ENCODE peak calls at places on chromosomes 13 and 19, in seven cellular contexts. One of them, this sample, is unnamed.

GRCh38 chr13:51800456-51800855 is 3.5 kb downstream of the DHRS12 start:
- DNase-seq in C1 segment of cervical spinal cord: no peak
- DNase-seq in NCI-H1417: no peak
- DNase-seq in HS-5: no peak
- DNase-seq in EH: no peak
- DNase-seq in aorta: no peak
- DNase-seq in heart right ventricle: no peak
- DNase-seq in this sample: no peak

GRCh38 chr13:30715837-30716236 is 19.5 kb upstream of the ALOX5AP start:
- DNase-seq in C1 segment of cervical spinal cord: no peak
- DNase-seq in NCI-H1417: no peak
- DNase-seq in HS-5: no peak
- DNase-seq in EH: no peak
- DNase-seq in aorta: no peak
- DNase-seq in heart right ventricle: peak; percentile 57
- DNase-seq in this sample: no peak

GRCh38 chr13:31945202-31945978 is 86.2 kb upstream of the FRY start:
- DNase-seq in C1 segment of cervical spinal cord: no peak
- DNase-seq in NCI-H1417: peak; percentile 37
- DNase-seq in HS-5: peak; percentile 38
- DNase-seq in EH: peak; percentile 87
- DNase-seq in aorta: peak; percentile 90
- DNase-seq in heart right ventricle: peak; percentile 61
- DNase-seq in this sample: peak; percentile 55

GRCh38 chr19:8612807-8613171 is 2.3 kb upstream of the ADAMTS10 start:
- DNase-seq in C1 segment of cervical spinal cord: no peak
- DNase-seq in NCI-H1417: no peak
- DNase-seq in HS-5: no peak
- DNase-seq in EH: no peak
- DNase-seq in aorta: no peak
- DNase-seq in heart right ventricle: no peak
- DNase-seq in this sample: no peak

GRCh38 chr13:69571606-69572323 is 535.9 kb upstream of the ATXN8OS start:
- DNase-seq in C1 segment of cervical spinal cord: no peak
- DNase-seq in NCI-H1417: no peak
- DNase-seq in HS-5: no peak
- DNase-seq in EH: no peak
- DNase-seq in aorta: no peak
- DNase-seq in heart right ventricle: no peak
- DNase-seq in this sample: no peak

GRCh38 chr13:97276862-97277269 is 54.7 kb downstream of the MBNL2 start:
- DNase-seq in C1 segment of cervical spinal cord: no peak
- DNase-seq in NCI-H1417: no peak
- DNase-seq in HS-5: no peak
- DNase-seq in EH: peak; percentile 65
- DNase-seq in aorta: no peak
- DNase-seq in heart right ventricle: no peak
- DNase-seq in this sample: peak; percentile 58

GRCh38 chr19:2049741-2050348 is 1.2 kb downstream of the MKNK2 start:
- DNase-seq in C1 segment of cervical spinal cord: peak; percentile 83
- DNase-seq in NCI-H1417: peak; percentile 60
- DNase-seq in HS-5: no peak
- DNase-seq in EH: peak; percentile 66
- DNase-seq in aorta: peak; percentile 82
- DNase-seq in heart right ventricle: peak; percentile 76
- DNase-seq in this sample: peak; percentile 69

GRCh38 chr13:66943530-66943929 is 286.6 kb downstream of the PCDH9 start:
- DNase-seq in C1 segment of cervical spinal cord: no peak
- DNase-seq in NCI-H1417: no peak
- DNase-seq in HS-5: no peak
- DNase-seq in EH: no peak
- DNase-seq in aorta: no peak
- DNase-seq in heart right ventricle: no peak
- DNase-seq in this sample: no peak

GRCh38 chr13:62643799-62644484 is 1228.3 kb upstream of the PCDH20 start:
- DNase-seq in C1 segment of cervical spinal cord: no peak
- DNase-seq in NCI-H1417: no peak
- DNase-seq in HS-5: no peak
- DNase-seq in EH: no peak
- DNase-seq in aorta: no peak
- DNase-seq in heart right ventricle: no peak
- DNase-seq in this sample: no peak

GRCh38 chr19:48625891-48626327 is 6.6 kb downstream of the SPHK2 start:
- DNase-seq in C1 segment of cervical spinal cord: no peak
- DNase-seq in NCI-H1417: no peak
- DNase-seq in HS-5: no peak
- DNase-seq in EH: no peak
- DNase-seq in aorta: no peak
- DNase-seq in heart right ventricle: no peak
- DNase-seq in this sample: no peak

GRCh38 chr19:39038098-39038497 is 5.7 kb upstream of the FBXO27 start:
- DNase-seq in C1 segment of cervical spinal cord: no peak
- DNase-seq in NCI-H1417: no peak
- DNase-seq in HS-5: no peak
- DNase-seq in EH: peak; percentile 61
- DNase-seq in aorta: no peak
- DNase-seq in heart right ventricle: no peak
- DNase-seq in this sample: peak; percentile 63

GRCh38 chr19:58311345-58311744 is 6.2 kb downstream of the ERVK3-1 start:
- DNase-seq in C1 segment of cervical spinal cord: no peak
- DNase-seq in NCI-H1417: no peak
- DNase-seq in HS-5: no peak
- DNase-seq in EH: no peak
- DNase-seq in aorta: no peak
- DNase-seq in heart right ventricle: no peak
- DNase-seq in this sample: no peak

GRCh38 chr19:34066007-34066656 is 106.2 kb upstream of the LSM14A start:
- DNase-seq in C1 segment of cervical spinal cord: no peak
- DNase-seq in NCI-H1417: no peak
- DNase-seq in HS-5: no peak
- DNase-seq in EH: no peak
- DNase-seq in aorta: no peak
- DNase-seq in heart right ventricle: no peak
- DNase-seq in this sample: no peak

GRCh38 chr19:18399008-18399407 is 1.6 kb upstream of the LRRC25 start:
- DNase-seq in C1 segment of cervical spinal cord: no peak
- DNase-seq in NCI-H1417: no peak
- DNase-seq in HS-5: no peak
- DNase-seq in EH: peak; percentile 84
- DNase-seq in aorta: peak; percentile 81
- DNase-seq in heart right ventricle: no peak
- DNase-seq in this sample: peak; percentile 80

GRCh38 chr19:24140099-24140498 is 53.1 kb downstream of the ZNF254 start:
- DNase-seq in C1 segment of cervical spinal cord: no peak
- DNase-seq in NCI-H1417: no peak
- DNase-seq in HS-5: peak; percentile 36
- DNase-seq in EH: peak; percentile 37
- DNase-seq in aorta: no peak
- DNase-seq in heart right ventricle: no peak
- DNase-seq in this sample: peak; percentile 78

GRCh38 chr19:19406878-19407639 is 1.6 kb downstream of the GATAD2A start:
- DNase-seq in C1 segment of cervical spinal cord: peak; percentile 2
- DNase-seq in NCI-H1417: no peak
- DNase-seq in HS-5: no peak
- DNase-seq in EH: peak; percentile 74
- DNase-seq in aorta: no peak
- DNase-seq in heart right ventricle: no peak
- DNase-seq in this sample: peak; percentile 61

GRCh38 chr13:94382520-94382919 is 97.0 kb downstream of the DCT start:
- DNase-seq in C1 segment of cervical spinal cord: no peak
- DNase-seq in NCI-H1417: peak; percentile 36
- DNase-seq in HS-5: no peak
- DNase-seq in EH: no peak
- DNase-seq in aorta: no peak
- DNase-seq in heart right ventricle: no peak
- DNase-seq in this sample: no peak

GRCh38 chr13:112522578-112522977 is 65.4 kb downstream of the TUBGCP3 start:
- DNase-seq in C1 segment of cervical spinal cord: no peak
- DNase-seq in NCI-H1417: no peak
- DNase-seq in HS-5: no peak
- DNase-seq in EH: peak; percentile 38
- DNase-seq in aorta: no peak
- DNase-seq in heart right ventricle: no peak
- DNase-seq in this sample: peak; percentile 57

GRCh38 chr13:76720416-76720815 is 165.8 kb downstream of the KCTD12 start:
- DNase-seq in C1 segment of cervical spinal cord: no peak
- DNase-seq in NCI-H1417: no peak
- DNase-seq in HS-5: no peak
- DNase-seq in EH: no peak
- DNase-seq in aorta: no peak
- DNase-seq in heart right ventricle: no peak
- DNase-seq in this sample: no peak

GRCh38 chr13:20350380-20350763 is 118.3 kb upstream of the GJB6 start:
- DNase-seq in C1 segment of cervical spinal cord: no peak
- DNase-seq in NCI-H1417: no peak
- DNase-seq in HS-5: no peak
- DNase-seq in EH: no peak
- DNase-seq in aorta: no peak
- DNase-seq in heart right ventricle: no peak
- DNase-seq in this sample: no peak

GRCh38 chr19:10961073-10961762 is 388 bp downstream of the SMARCA4 start:
- DNase-seq in C1 segment of cervical spinal cord: peak; percentile 19
- DNase-seq in NCI-H1417: no peak
- DNase-seq in HS-5: no peak
- DNase-seq in EH: peak; percentile 45
- DNase-seq in aorta: peak; percentile 60
- DNase-seq in heart right ventricle: no peak
- DNase-seq in this sample: peak; percentile 55

GRCh38 chr13:98570929-98571372 is 6.0 kb downstream of the STK24 start:
- DNase-seq in C1 segment of cervical spinal cord: no peak
- DNase-seq in NCI-H1417: no peak
- DNase-seq in HS-5: no peak
- DNase-seq in EH: peak; percentile 80
- DNase-seq in aorta: no peak
- DNase-seq in heart right ventricle: no peak
- DNase-seq in this sample: peak; percentile 61

GRCh38 chr19:10612515-10613119 is 12.7 kb upstream of the SLC44A2 start:
- DNase-seq in C1 segment of cervical spinal cord: peak; percentile 44
- DNase-seq in NCI-H1417: no peak
- DNase-seq in HS-5: no peak
- DNase-seq in EH: no peak
- DNase-seq in aorta: peak; percentile 90
- DNase-seq in heart right ventricle: peak; percentile 86
- DNase-seq in this sample: no peak

GRCh38 chr19:16930753-16931152 is 42.0 kb downstream of the F2RL3 start:
- DNase-seq in C1 segment of cervical spinal cord: no peak
- DNase-seq in NCI-H1417: no peak
- DNase-seq in HS-5: no peak
- DNase-seq in EH: no peak
- DNase-seq in aorta: no peak
- DNase-seq in heart right ventricle: no peak
- DNase-seq in this sample: no peak

GRCh38 chr13:32624441-32624840 is 38.2 kb downstream of the PDS5B start:
- DNase-seq in C1 segment of cervical spinal cord: no peak
- DNase-seq in NCI-H1417: no peak
- DNase-seq in HS-5: no peak
- DNase-seq in EH: peak; percentile 50
- DNase-seq in aorta: no peak
- DNase-seq in heart right ventricle: no peak
- DNase-seq in this sample: no peak

GRCh38 chr19:48915757-48916156 is 15.6 kb downstream of the NUCB1 start:
- DNase-seq in C1 segment of cervical spinal cord: no peak
- DNase-seq in NCI-H1417: no peak
- DNase-seq in HS-5: no peak
- DNase-seq in EH: no peak
- DNase-seq in aorta: no peak
- DNase-seq in heart right ventricle: no peak
- DNase-seq in this sample: no peak

GRCh38 chr13:34208326-34208725 is 390.4 kb downstream of the RFC3 start:
- DNase-seq in C1 segment of cervical spinal cord: no peak
- DNase-seq in NCI-H1417: no peak
- DNase-seq in HS-5: no peak
- DNase-seq in EH: peak; percentile 80
- DNase-seq in aorta: no peak
- DNase-seq in heart right ventricle: no peak
- DNase-seq in this sample: no peak

GRCh38 chr19:3457531-3458228 is 22.6 kb downstream of the SMIM24 start:
- DNase-seq in C1 segment of cervical spinal cord: no peak
- DNase-seq in NCI-H1417: no peak
- DNase-seq in HS-5: no peak
- DNase-seq in EH: peak; percentile 25
- DNase-seq in aorta: peak; percentile 70
- DNase-seq in heart right ventricle: no peak
- DNase-seq in this sample: no peak

GRCh38 chr19:47434088-47434487 is 14.8 kb upstream of the MEIS3 start:
- DNase-seq in C1 segment of cervical spinal cord: no peak
- DNase-seq in NCI-H1417: no peak
- DNase-seq in HS-5: no peak
- DNase-seq in EH: no peak
- DNase-seq in aorta: no peak
- DNase-seq in heart right ventricle: no peak
- DNase-seq in this sample: no peak

GRCh38 chr19:4061178-4061682 is 5.5 kb downstream of the ZBTB7A start:
- DNase-seq in C1 segment of cervical spinal cord: no peak
- DNase-seq in NCI-H1417: no peak
- DNase-seq in HS-5: no peak
- DNase-seq in EH: peak; percentile 35
- DNase-seq in aorta: peak; percentile 86
- DNase-seq in heart right ventricle: peak; percentile 83
- DNase-seq in this sample: no peak

GRCh38 chr19:18772620-18773587 is 18.2 kb downstream of the COMP start:
- DNase-seq in C1 segment of cervical spinal cord: no peak
- DNase-seq in NCI-H1417: no peak
- DNase-seq in HS-5: no peak
- DNase-seq in EH: no peak
- DNase-seq in aorta: no peak
- DNase-seq in heart right ventricle: no peak
- DNase-seq in this sample: no peak